ENCODE peak calls at places on chromosomes 1 and 21, in ten cellular contexts. One of them, this sample, is unnamed.

GRCh38 chr1:27628712-27629111 is 6.3 kb downstream of the FGR start:
- DNase-seq in epithelial cell of esophagus: no peak
- DNase-seq in psoas muscle: peak
- DNase-seq in brain microvascular endothelial cell: no peak
- DNase-seq in left ventricle myocardium inferior: no peak
- DNase-seq in HAP-1: no peak
- DNase-seq in suprapubic skin: no peak
- DNase-seq in OCI-LY7: no peak
- DNase-seq in CD8-positive, alpha-beta T cell: no peak
- DNase-seq in Karpas-422: peak
- DNase-seq in this sample: no peak

GRCh38 chr1:198651685-198652400 is 13.0 kb downstream of the PTPRC start:
- DNase-seq in epithelial cell of esophagus: no peak
- DNase-seq in psoas muscle: no peak
- DNase-seq in brain microvascular endothelial cell: no peak
- DNase-seq in left ventricle myocardium inferior: no peak
- DNase-seq in HAP-1: peak
- DNase-seq in suprapubic skin: no peak
- DNase-seq in OCI-LY7: peak
- DNase-seq in CD8-positive, alpha-beta T cell: no peak
- DNase-seq in Karpas-422: peak
- DNase-seq in this sample: no peak

GRCh38 chr1:236497908-236498307 is 25.9 kb upstream of the LGALS8 start:
- DNase-seq in epithelial cell of esophagus: no peak
- DNase-seq in psoas muscle: no peak
- DNase-seq in brain microvascular endothelial cell: no peak
- DNase-seq in left ventricle myocardium inferior: no peak
- DNase-seq in HAP-1: no peak
- DNase-seq in suprapubic skin: no peak
- DNase-seq in OCI-LY7: no peak
- DNase-seq in CD8-positive, alpha-beta T cell: no peak
- DNase-seq in Karpas-422: no peak
- DNase-seq in this sample: no peak

GRCh38 chr21:34724131-34724856 is 55.5 kb downstream of the CLIC6 start:
- DNase-seq in epithelial cell of esophagus: no peak
- DNase-seq in psoas muscle: no peak
- DNase-seq in brain microvascular endothelial cell: no peak
- DNase-seq in left ventricle myocardium inferior: no peak
- DNase-seq in HAP-1: no peak
- DNase-seq in suprapubic skin: no peak
- DNase-seq in OCI-LY7: no peak
- DNase-seq in CD8-positive, alpha-beta T cell: no peak
- DNase-seq in Karpas-422: no peak
- DNase-seq in this sample: no peak

GRCh38 chr1:207423560-207424292 is 30.4 kb upstream of the CR2 start:
- DNase-seq in epithelial cell of esophagus: no peak
- DNase-seq in psoas muscle: no peak
- DNase-seq in brain microvascular endothelial cell: no peak
- DNase-seq in left ventricle myocardium inferior: no peak
- DNase-seq in HAP-1: no peak
- DNase-seq in suprapubic skin: no peak
- DNase-seq in OCI-LY7: no peak
- DNase-seq in CD8-positive, alpha-beta T cell: no peak
- DNase-seq in Karpas-422: no peak
- DNase-seq in this sample: no peak

GRCh38 chr1:17235135-17235880 is 13.6 kb upstream of the PADI3 start:
- DNase-seq in epithelial cell of esophagus: no peak
- DNase-seq in psoas muscle: no peak
- DNase-seq in brain microvascular endothelial cell: no peak
- DNase-seq in left ventricle myocardium inferior: no peak
- DNase-seq in HAP-1: no peak
- DNase-seq in suprapubic skin: no peak
- DNase-seq in OCI-LY7: no peak
- DNase-seq in CD8-positive, alpha-beta T cell: no peak
- DNase-seq in Karpas-422: no peak
- DNase-seq in this sample: no peak

GRCh38 chr21:34715985-34716596 is 47.3 kb downstream of the CLIC6 start:
- DNase-seq in epithelial cell of esophagus: no peak
- DNase-seq in psoas muscle: no peak
- DNase-seq in brain microvascular endothelial cell: no peak
- DNase-seq in left ventricle myocardium inferior: no peak
- DNase-seq in HAP-1: no peak
- DNase-seq in suprapubic skin: no peak
- DNase-seq in OCI-LY7: no peak
- DNase-seq in CD8-positive, alpha-beta T cell: no peak
- DNase-seq in Karpas-422: no peak
- DNase-seq in this sample: no peak

GRCh38 chr1:230609208-230609607 is 33.1 kb upstream of the COG2 start:
- DNase-seq in epithelial cell of esophagus: no peak
- DNase-seq in psoas muscle: no peak
- DNase-seq in brain microvascular endothelial cell: no peak
- DNase-seq in left ventricle myocardium inferior: no peak
- DNase-seq in HAP-1: no peak
- DNase-seq in suprapubic skin: no peak
- DNase-seq in OCI-LY7: no peak
- DNase-seq in CD8-positive, alpha-beta T cell: no peak
- DNase-seq in Karpas-422: no peak
- DNase-seq in this sample: no peak

GRCh38 chr21:39867198-39867650 is at the start of gene PCP4:
- DNase-seq in epithelial cell of esophagus: peak
- DNase-seq in psoas muscle: no peak
- DNase-seq in brain microvascular endothelial cell: peak
- DNase-seq in left ventricle myocardium inferior: no peak
- DNase-seq in HAP-1: peak
- DNase-seq in suprapubic skin: no peak
- DNase-seq in OCI-LY7: peak
- DNase-seq in CD8-positive, alpha-beta T cell: peak
- DNase-seq in Karpas-422: peak
- DNase-seq in this sample: no peak

GRCh38 chr1:232249834-232250233 is 380.1 kb downstream of the SIPA1L2 start:
- DNase-seq in epithelial cell of esophagus: no peak
- DNase-seq in psoas muscle: no peak
- DNase-seq in brain microvascular endothelial cell: no peak
- DNase-seq in left ventricle myocardium inferior: no peak
- DNase-seq in HAP-1: no peak
- DNase-seq in suprapubic skin: no peak
- DNase-seq in OCI-LY7: no peak
- DNase-seq in CD8-positive, alpha-beta T cell: no peak
- DNase-seq in Karpas-422: no peak
- DNase-seq in this sample: no peak

GRCh38 chr1:234262754-234263105 is 110.5 kb upstream of the COA6 start:
- DNase-seq in epithelial cell of esophagus: peak
- DNase-seq in psoas muscle: no peak
- DNase-seq in brain microvascular endothelial cell: no peak
- DNase-seq in left ventricle myocardium inferior: no peak
- DNase-seq in HAP-1: no peak
- DNase-seq in suprapubic skin: no peak
- DNase-seq in OCI-LY7: no peak
- DNase-seq in CD8-positive, alpha-beta T cell: no peak
- DNase-seq in Karpas-422: no peak
- DNase-seq in this sample: no peak

GRCh38 chr21:41880153-41880552 is 1.0 kb upstream of the PRDM15 start:
- DNase-seq in epithelial cell of esophagus: no peak
- DNase-seq in psoas muscle: no peak
- DNase-seq in brain microvascular endothelial cell: no peak
- DNase-seq in left ventricle myocardium inferior: no peak
- DNase-seq in HAP-1: no peak
- DNase-seq in suprapubic skin: no peak
- DNase-seq in OCI-LY7: no peak
- DNase-seq in CD8-positive, alpha-beta T cell: no peak
- DNase-seq in Karpas-422: no peak
- DNase-seq in this sample: no peak
- H3K4me3 ChIP-seq in epithelial cell of esophagus: peak
- H3K4me3 ChIP-seq in psoas muscle: peak
- H3K4me3 ChIP-seq in brain microvascular endothelial cell: no peak
- H3K4me3 ChIP-seq in left ventricle myocardium inferior: peak
- H3K4me3 ChIP-seq in HAP-1: peak
- H3K4me3 ChIP-seq in suprapubic skin: peak
- H3K4me3 ChIP-seq in OCI-LY7: peak
- H3K4me3 ChIP-seq in CD8-positive, alpha-beta T cell: no peak
- H3K4me3 ChIP-seq in Karpas-422: peak
- H3K4me3 ChIP-seq in this sample: no peak

DNA sequence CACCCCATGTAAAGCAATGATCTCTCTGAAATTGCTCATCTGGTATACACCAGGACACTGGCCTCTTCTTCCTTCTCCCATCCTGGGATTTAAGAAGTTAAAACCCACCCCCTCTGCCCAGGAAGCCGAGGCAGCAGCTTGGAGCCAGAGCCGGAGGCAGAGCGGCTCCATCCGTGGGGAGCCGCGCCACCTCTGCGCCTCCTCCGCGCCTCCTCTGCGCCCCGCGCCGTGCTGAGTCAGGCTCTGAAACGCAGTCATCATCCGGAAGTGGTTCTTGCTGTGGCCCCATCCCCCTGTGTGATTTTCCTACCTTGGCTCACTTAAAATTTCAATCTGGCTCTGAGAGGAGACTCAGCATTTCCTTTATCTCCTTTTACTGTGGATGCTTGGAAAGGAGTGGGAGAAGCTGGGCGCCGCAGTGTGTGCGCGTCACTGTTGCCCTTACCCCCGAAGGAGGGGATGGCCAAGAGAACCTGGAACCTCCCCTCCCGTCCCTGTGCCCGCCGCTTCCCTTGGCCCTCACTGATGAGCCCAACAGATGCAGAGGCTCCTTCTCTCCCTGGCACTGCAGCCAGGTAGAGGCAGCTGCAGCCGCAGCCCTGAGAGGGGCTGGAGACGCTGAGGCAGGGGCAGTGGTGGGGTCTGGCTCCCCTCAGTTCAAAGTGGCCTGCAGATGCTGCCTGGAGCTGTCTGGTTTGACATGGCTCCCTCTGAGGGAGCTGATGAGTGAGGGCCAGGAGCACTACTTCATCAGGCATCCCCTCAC is 15.3 kb upstream of the NPHP4 start:
- DNase-seq in epithelial cell of esophagus: no peak
- DNase-seq in psoas muscle: peak
- DNase-seq in brain microvascular endothelial cell: no peak
- DNase-seq in left ventricle myocardium inferior: no peak
- DNase-seq in HAP-1: no peak
- DNase-seq in suprapubic skin: no peak
- DNase-seq in OCI-LY7: no peak
- DNase-seq in CD8-positive, alpha-beta T cell: no peak
- DNase-seq in Karpas-422: no peak
- DNase-seq in this sample: no peak
- H3K4me3 ChIP-seq in epithelial cell of esophagus: no peak
- H3K4me3 ChIP-seq in psoas muscle: no peak
- H3K4me3 ChIP-seq in brain microvascular endothelial cell: no peak
- H3K4me3 ChIP-seq in left ventricle myocardium inferior: no peak
- H3K4me3 ChIP-seq in HAP-1: no peak
- H3K4me3 ChIP-seq in suprapubic skin: no peak
- H3K4me3 ChIP-seq in OCI-LY7: no peak
- H3K4me3 ChIP-seq in CD8-positive, alpha-beta T cell: no peak
- H3K4me3 ChIP-seq in Karpas-422: no peak
- H3K4me3 ChIP-seq in this sample: no peak

GRCh38 chr1:101308935-101309333 is 72.1 kb downstream of the S1PR1 start:
- DNase-seq in epithelial cell of esophagus: no peak
- DNase-seq in psoas muscle: no peak
- DNase-seq in brain microvascular endothelial cell: no peak
- DNase-seq in left ventricle myocardium inferior: no peak
- DNase-seq in HAP-1: no peak
- DNase-seq in suprapubic skin: no peak
- DNase-seq in OCI-LY7: no peak
- DNase-seq in CD8-positive, alpha-beta T cell: no peak
- DNase-seq in Karpas-422: peak
- DNase-seq in this sample: no peak
- H3K4me3 ChIP-seq in epithelial cell of esophagus: no peak
- H3K4me3 ChIP-seq in psoas muscle: no peak
- H3K4me3 ChIP-seq in brain microvascular endothelial cell: no peak
- H3K4me3 ChIP-seq in left ventricle myocardium inferior: peak
- H3K4me3 ChIP-seq in HAP-1: no peak
- H3K4me3 ChIP-seq in suprapubic skin: peak
- H3K4me3 ChIP-seq in OCI-LY7: no peak
- H3K4me3 ChIP-seq in CD8-positive, alpha-beta T cell: peak
- H3K4me3 ChIP-seq in Karpas-422: no peak
- H3K4me3 ChIP-seq in this sample: no peak

GRCh38 chr1:171740987-171741871 is 636 bp downstream of the VAMP4 start:
- DNase-seq in epithelial cell of esophagus: peak
- DNase-seq in psoas muscle: peak
- DNase-seq in brain microvascular endothelial cell: peak
- DNase-seq in left ventricle myocardium inferior: peak
- DNase-seq in HAP-1: peak
- DNase-seq in suprapubic skin: peak
- DNase-seq in OCI-LY7: peak
- DNase-seq in CD8-positive, alpha-beta T cell: peak
- DNase-seq in Karpas-422: peak
- DNase-seq in this sample: no peak

GRCh38 chr1:171741872-171742576 is at the start of gene VAMP4:
- DNase-seq in epithelial cell of esophagus: peak
- DNase-seq in psoas muscle: peak
- DNase-seq in brain microvascular endothelial cell: peak
- DNase-seq in left ventricle myocardium inferior: peak
- DNase-seq in HAP-1: peak
- DNase-seq in suprapubic skin: peak
- DNase-seq in OCI-LY7: peak
- DNase-seq in CD8-positive, alpha-beta T cell: peak
- DNase-seq in Karpas-422: peak
- DNase-seq in this sample: peak

GRCh38 chr1:171742577-171742922 is 685 bp upstream of the VAMP4 start:
- DNase-seq in epithelial cell of esophagus: peak
- DNase-seq in psoas muscle: peak
- DNase-seq in brain microvascular endothelial cell: peak
- DNase-seq in left ventricle myocardium inferior: peak
- DNase-seq in HAP-1: peak
- DNase-seq in suprapubic skin: peak
- DNase-seq in OCI-LY7: no peak
- DNase-seq in CD8-positive, alpha-beta T cell: peak
- DNase-seq in Karpas-422: peak
- DNase-seq in this sample: no peak

GRCh38 chr1:171740356-171740863 is 1.5 kb downstream of the VAMP4 start:
- DNase-seq in epithelial cell of esophagus: no peak
- DNase-seq in psoas muscle: no peak
- DNase-seq in brain microvascular endothelial cell: no peak
- DNase-seq in left ventricle myocardium inferior: no peak
- DNase-seq in HAP-1: no peak
- DNase-seq in suprapubic skin: no peak
- DNase-seq in OCI-LY7: no peak
- DNase-seq in CD8-positive, alpha-beta T cell: no peak
- DNase-seq in Karpas-422: no peak
- DNase-seq in this sample: no peak

DNA sequence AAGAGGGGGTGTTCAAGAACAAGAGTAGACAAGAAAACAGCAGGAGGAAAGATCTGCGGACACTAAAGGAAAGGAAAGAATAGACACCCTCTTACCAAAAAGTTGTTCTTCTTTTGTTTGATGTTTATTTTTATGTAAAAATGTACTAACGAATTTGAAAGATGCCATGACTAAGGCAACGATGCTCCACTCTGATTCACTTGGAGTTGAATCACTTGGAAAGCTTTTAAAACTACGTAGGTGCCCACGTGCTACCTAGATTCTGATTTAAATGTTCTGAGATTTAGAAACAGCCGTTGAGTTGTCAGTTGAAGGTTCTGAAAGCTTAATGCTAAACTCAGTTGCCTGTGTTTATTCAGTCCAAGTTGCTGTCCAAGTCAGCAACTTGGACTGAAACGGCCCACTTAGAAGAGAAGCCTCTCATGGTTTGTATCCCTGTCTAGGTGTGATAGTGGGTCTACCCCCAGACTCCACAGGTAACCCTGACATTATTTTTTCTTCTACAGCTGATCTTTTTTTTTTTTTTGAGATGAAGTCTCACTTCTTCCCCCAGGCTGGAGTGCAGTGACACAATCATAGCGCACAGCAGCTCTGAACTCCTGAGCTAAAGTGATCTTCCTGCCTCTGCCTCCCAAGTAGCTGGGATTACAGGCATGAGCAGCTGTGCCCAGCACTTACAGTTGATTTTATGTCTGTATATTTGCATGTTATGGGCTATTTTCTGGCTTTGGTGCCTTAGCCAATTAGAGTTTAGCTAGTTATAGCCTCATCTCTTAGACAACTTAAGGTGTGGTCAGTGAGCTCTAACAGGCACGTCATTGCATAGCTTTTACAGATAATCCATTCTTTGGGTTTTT is 1.4 kb upstream of the VAMP4 start:
- DNase-seq in epithelial cell of esophagus: peak
- DNase-seq in psoas muscle: no peak
- DNase-seq in brain microvascular endothelial cell: peak
- DNase-seq in left ventricle myocardium inferior: no peak
- DNase-seq in HAP-1: peak
- DNase-seq in suprapubic skin: no peak
- DNase-seq in OCI-LY7: no peak
- DNase-seq in CD8-positive, alpha-beta T cell: no peak
- DNase-seq in Karpas-422: peak
- DNase-seq in this sample: no peak
- H3K4me3 ChIP-seq in epithelial cell of esophagus: peak
- H3K4me3 ChIP-seq in psoas muscle: peak
- H3K4me3 ChIP-seq in brain microvascular endothelial cell: peak
- H3K4me3 ChIP-seq in left ventricle myocardium inferior: peak
- H3K4me3 ChIP-seq in HAP-1: peak
- H3K4me3 ChIP-seq in suprapubic skin: peak
- H3K4me3 ChIP-seq in OCI-LY7: peak
- H3K4me3 ChIP-seq in CD8-positive, alpha-beta T cell: peak
- H3K4me3 ChIP-seq in Karpas-422: peak
- H3K4me3 ChIP-seq in this sample: peak

This sample was measured in right atrium auricular region.